ENCODE peak calls at places on chromosomes 5 and 9, in eight cellular contexts. One of them, this sample, is unnamed.
A peak's percentile ranks its signal among the peaks of the same experiment; 100 is the strongest.

GRCh38 chr5:176803943-176804498 is 6.3 kb upstream of the UNC5A start:
- DNase-seq in activated T-helper 1 cell treated with anti-CD3 and anti-CD28 coated beads, Interleukin-12 subunit alpha, Interleukin-12 subunit beta, Interleukin-2, Interleukin-4 antibody, amounts not matched to agents 30 ng/mL and 10 ng/mL and 1 ng/mL, durations not matched to agents 14 hours and 24 hours and 36 hours: no peak
- DNase-seq in suprapubic skin: no peak
- DNase-seq in left ventricle myocardium superior: no peak
- DNase-seq in NCI-H460: peak; percentile 47
- DNase-seq in activated CD4-positive, alpha-beta T cell treated with anti-CD3 and anti-CD28 coated beads, Interleukin-2, amount 50 U/mL, for 24 hours: no peak
- DNase-seq in HuH-7.5: no peak
- DNase-seq in glutamatergic neuron: no peak
- DNase-seq in this sample: no peak

GRCh38 chr9:15578719-15579118 is 25.9 kb downstream of the CCDC171 start:
- DNase-seq in HuH-7.5: no peak
- DNase-seq in activated T-helper 1 cell treated with anti-CD3 and anti-CD28 coated beads, Interleukin-12 subunit alpha, Interleukin-12 subunit beta, Interleukin-2, Interleukin-4 antibody, amounts not matched to agents 30 ng/mL and 10 ng/mL and 1 ng/mL, durations not matched to agents 14 hours and 24 hours and 36 hours: no peak
- DNase-seq in NCI-H460: no peak
- DNase-seq in left ventricle myocardium superior: no peak
- DNase-seq in activated CD4-positive, alpha-beta T cell treated with anti-CD3 and anti-CD28 coated beads, Interleukin-2, amount 50 U/mL, for 24 hours: no peak
- DNase-seq in suprapubic skin: no peak
- DNase-seq in glutamatergic neuron: no peak
- DNase-seq in this sample: no peak

GRCh38 chr5:145943674-145944121 is 7.3 kb downstream of the SH3RF2 start:
- DNase-seq in NCI-H460: no peak
- DNase-seq in HuH-7.5: no peak
- DNase-seq in activated CD4-positive, alpha-beta T cell treated with anti-CD3 and anti-CD28 coated beads, Interleukin-2, amount 50 U/mL, for 24 hours: no peak
- DNase-seq in suprapubic skin: no peak
- DNase-seq in activated T-helper 1 cell treated with anti-CD3 and anti-CD28 coated beads, Interleukin-12 subunit alpha, Interleukin-12 subunit beta, Interleukin-2, Interleukin-4 antibody, amounts not matched to agents 30 ng/mL and 10 ng/mL and 1 ng/mL, durations not matched to agents 14 hours and 24 hours and 36 hours: no peak
- DNase-seq in left ventricle myocardium superior: no peak
- DNase-seq in glutamatergic neuron: no peak
- DNase-seq in this sample: no peak

GRCh38 chr9:131546336-131547084 is 1.2 kb downstream of the PRRT1B start:
- DNase-seq in activated T-helper 1 cell treated with anti-CD3 and anti-CD28 coated beads, Interleukin-12 subunit alpha, Interleukin-12 subunit beta, Interleukin-2, Interleukin-4 antibody, amounts not matched to agents 30 ng/mL and 10 ng/mL and 1 ng/mL, durations not matched to agents 14 hours and 24 hours and 36 hours: no peak
- DNase-seq in NCI-H460: no peak
- DNase-seq in left ventricle myocardium superior: no peak
- DNase-seq in suprapubic skin: no peak
- DNase-seq in HuH-7.5: peak; percentile 91
- DNase-seq in activated CD4-positive, alpha-beta T cell treated with anti-CD3 and anti-CD28 coated beads, Interleukin-2, amount 50 U/mL, for 24 hours: no peak
- DNase-seq in glutamatergic neuron: peak; percentile 48
- DNase-seq in this sample: no peak

GRCh38 chr5:133229931-133230664 is 178.3 kb downstream of the HSPA4 start:
- DNase-seq in glutamatergic neuron: no peak
- DNase-seq in suprapubic skin: no peak
- DNase-seq in left ventricle myocardium superior: no peak
- DNase-seq in activated CD4-positive, alpha-beta T cell treated with anti-CD3 and anti-CD28 coated beads, Interleukin-2, amount 50 U/mL, for 24 hours: no peak
- DNase-seq in NCI-H460: no peak
- DNase-seq in activated T-helper 1 cell treated with anti-CD3 and anti-CD28 coated beads, Interleukin-12 subunit alpha, Interleukin-12 subunit beta, Interleukin-2, Interleukin-4 antibody, amounts not matched to agents 30 ng/mL and 10 ng/mL and 1 ng/mL, durations not matched to agents 14 hours and 24 hours and 36 hours: no peak
- DNase-seq in HuH-7.5: no peak
- DNase-seq in this sample: no peak

GRCh38 chr9:131625388-131625787 is 80.1 kb downstream of the PRRT1B start:
- DNase-seq in activated CD4-positive, alpha-beta T cell treated with anti-CD3 and anti-CD28 coated beads, Interleukin-2, amount 50 U/mL, for 24 hours: no peak
- DNase-seq in activated T-helper 1 cell treated with anti-CD3 and anti-CD28 coated beads, Interleukin-12 subunit alpha, Interleukin-12 subunit beta, Interleukin-2, Interleukin-4 antibody, amounts not matched to agents 30 ng/mL and 10 ng/mL and 1 ng/mL, durations not matched to agents 14 hours and 24 hours and 36 hours: no peak
- DNase-seq in left ventricle myocardium superior: no peak
- DNase-seq in suprapubic skin: no peak
- DNase-seq in HuH-7.5: no peak
- DNase-seq in glutamatergic neuron: no peak
- DNase-seq in NCI-H460: no peak
- DNase-seq in this sample: no peak

GRCh38 chr9:29701971-29702370 is 2128.7 kb upstream of the C9orf72 start:
- DNase-seq in activated T-helper 1 cell treated with anti-CD3 and anti-CD28 coated beads, Interleukin-12 subunit alpha, Interleukin-12 subunit beta, Interleukin-2, Interleukin-4 antibody, amounts not matched to agents 30 ng/mL and 10 ng/mL and 1 ng/mL, durations not matched to agents 14 hours and 24 hours and 36 hours: no peak
- DNase-seq in NCI-H460: no peak
- DNase-seq in left ventricle myocardium superior: no peak
- DNase-seq in suprapubic skin: no peak
- DNase-seq in activated CD4-positive, alpha-beta T cell treated with anti-CD3 and anti-CD28 coated beads, Interleukin-2, amount 50 U/mL, for 24 hours: no peak
- DNase-seq in glutamatergic neuron: no peak
- DNase-seq in HuH-7.5: no peak
- DNase-seq in this sample: no peak

GRCh38 chr9:136118367-136119258 is at the start of gene TMEM250:
- DNase-seq in suprapubic skin: peak; percentile 96
- DNase-seq in left ventricle myocardium superior: peak; percentile 98
- DNase-seq in activated T-helper 1 cell treated with anti-CD3 and anti-CD28 coated beads, Interleukin-12 subunit alpha, Interleukin-12 subunit beta, Interleukin-2, Interleukin-4 antibody, amounts not matched to agents 30 ng/mL and 10 ng/mL and 1 ng/mL, durations not matched to agents 14 hours and 24 hours and 36 hours: peak; percentile 96
- DNase-seq in HuH-7.5: peak; percentile 98
- DNase-seq in NCI-H460: peak; percentile 96
- DNase-seq in glutamatergic neuron: peak; percentile 97
- DNase-seq in activated CD4-positive, alpha-beta T cell treated with anti-CD3 and anti-CD28 coated beads, Interleukin-2, amount 50 U/mL, for 24 hours: peak; percentile 90
- DNase-seq in this sample: peak; percentile 99

GRCh38 chr5:165460911-165461310 is 1955.5 kb downstream of the MAT2B start:
- DNase-seq in activated T-helper 1 cell treated with anti-CD3 and anti-CD28 coated beads, Interleukin-12 subunit alpha, Interleukin-12 subunit beta, Interleukin-2, Interleukin-4 antibody, amounts not matched to agents 30 ng/mL and 10 ng/mL and 1 ng/mL, durations not matched to agents 14 hours and 24 hours and 36 hours: no peak
- DNase-seq in suprapubic skin: no peak
- DNase-seq in glutamatergic neuron: no peak
- DNase-seq in activated CD4-positive, alpha-beta T cell treated with anti-CD3 and anti-CD28 coated beads, Interleukin-2, amount 50 U/mL, for 24 hours: no peak
- DNase-seq in HuH-7.5: no peak
- DNase-seq in left ventricle myocardium superior: no peak
- DNase-seq in NCI-H460: no peak
- DNase-seq in this sample: no peak

GRCh38 chr9:137320555-137321384 is 18.7 kb upstream of the NRARP start:
- DNase-seq in glutamatergic neuron: peak; percentile 61
- DNase-seq in left ventricle myocardium superior: peak; percentile 36
- DNase-seq in HuH-7.5: peak; percentile 15
- DNase-seq in activated CD4-positive, alpha-beta T cell treated with anti-CD3 and anti-CD28 coated beads, Interleukin-2, amount 50 U/mL, for 24 hours: no peak
- DNase-seq in activated T-helper 1 cell treated with anti-CD3 and anti-CD28 coated beads, Interleukin-12 subunit alpha, Interleukin-12 subunit beta, Interleukin-2, Interleukin-4 antibody, amounts not matched to agents 30 ng/mL and 10 ng/mL and 1 ng/mL, durations not matched to agents 14 hours and 24 hours and 36 hours: no peak
- DNase-seq in suprapubic skin: no peak
- DNase-seq in NCI-H460: no peak
- DNase-seq in this sample: peak; percentile 37

GRCh38 chr5:133052317-133053175 is 733 bp downstream of the HSPA4 start:
- DNase-seq in glutamatergic neuron: peak; percentile 75
- DNase-seq in HuH-7.5: peak; percentile 44
- DNase-seq in suprapubic skin: peak; percentile 69
- DNase-seq in activated CD4-positive, alpha-beta T cell treated with anti-CD3 and anti-CD28 coated beads, Interleukin-2, amount 50 U/mL, for 24 hours: peak; percentile 24
- DNase-seq in left ventricle myocardium superior: peak; percentile 78
- DNase-seq in NCI-H460: peak; percentile 36
- DNase-seq in activated T-helper 1 cell treated with anti-CD3 and anti-CD28 coated beads, Interleukin-12 subunit alpha, Interleukin-12 subunit beta, Interleukin-2, Interleukin-4 antibody, amounts not matched to agents 30 ng/mL and 10 ng/mL and 1 ng/mL, durations not matched to agents 14 hours and 24 hours and 36 hours: peak; percentile 53
- DNase-seq in this sample: peak; percentile 59

GRCh38 chr5:88727705-88728313 is 155.2 kb downstream of the MEF2C start:
- DNase-seq in activated T-helper 1 cell treated with anti-CD3 and anti-CD28 coated beads, Interleukin-12 subunit alpha, Interleukin-12 subunit beta, Interleukin-2, Interleukin-4 antibody, amounts not matched to agents 30 ng/mL and 10 ng/mL and 1 ng/mL, durations not matched to agents 14 hours and 24 hours and 36 hours: no peak
- DNase-seq in glutamatergic neuron: no peak
- DNase-seq in left ventricle myocardium superior: no peak
- DNase-seq in suprapubic skin: no peak
- DNase-seq in HuH-7.5: no peak
- DNase-seq in NCI-H460: peak; percentile 39
- DNase-seq in activated CD4-positive, alpha-beta T cell treated with anti-CD3 and anti-CD28 coated beads, Interleukin-2, amount 50 U/mL, for 24 hours: no peak
- DNase-seq in this sample: no peak

GRCh38 chr5:118447350-118447749 is 541.0 kb downstream of the DTWD2 start:
- DNase-seq in suprapubic skin: no peak
- DNase-seq in left ventricle myocardium superior: no peak
- DNase-seq in activated CD4-positive, alpha-beta T cell treated with anti-CD3 and anti-CD28 coated beads, Interleukin-2, amount 50 U/mL, for 24 hours: no peak
- DNase-seq in NCI-H460: no peak
- DNase-seq in glutamatergic neuron: no peak
- DNase-seq in activated T-helper 1 cell treated with anti-CD3 and anti-CD28 coated beads, Interleukin-12 subunit alpha, Interleukin-12 subunit beta, Interleukin-2, Interleukin-4 antibody, amounts not matched to agents 30 ng/mL and 10 ng/mL and 1 ng/mL, durations not matched to agents 14 hours and 24 hours and 36 hours: no peak
- DNase-seq in HuH-7.5: no peak
- DNase-seq in this sample: no peak

GRCh38 chr5:37860206-37860605 is 20.4 kb upstream of the GDNF start:
- DNase-seq in NCI-H460: no peak
- DNase-seq in suprapubic skin: no peak
- DNase-seq in glutamatergic neuron: no peak
- DNase-seq in HuH-7.5: no peak
- DNase-seq in activated T-helper 1 cell treated with anti-CD3 and anti-CD28 coated beads, Interleukin-12 subunit alpha, Interleukin-12 subunit beta, Interleukin-2, Interleukin-4 antibody, amounts not matched to agents 30 ng/mL and 10 ng/mL and 1 ng/mL, durations not matched to agents 14 hours and 24 hours and 36 hours: no peak
- DNase-seq in activated CD4-positive, alpha-beta T cell treated with anti-CD3 and anti-CD28 coated beads, Interleukin-2, amount 50 U/mL, for 24 hours: no peak
- DNase-seq in left ventricle myocardium superior: no peak
- DNase-seq in this sample: no peak

GRCh38 chr9:135413086-135413375 is 66.6 kb upstream of the PPP1R26 start:
- DNase-seq in activated T-helper 1 cell treated with anti-CD3 and anti-CD28 coated beads, Interleukin-12 subunit alpha, Interleukin-12 subunit beta, Interleukin-2, Interleukin-4 antibody, amounts not matched to agents 30 ng/mL and 10 ng/mL and 1 ng/mL, durations not matched to agents 14 hours and 24 hours and 36 hours: no peak
- DNase-seq in left ventricle myocardium superior: no peak
- DNase-seq in activated CD4-positive, alpha-beta T cell treated with anti-CD3 and anti-CD28 coated beads, Interleukin-2, amount 50 U/mL, for 24 hours: no peak
- DNase-seq in NCI-H460: no peak
- DNase-seq in glutamatergic neuron: no peak
- DNase-seq in HuH-7.5: no peak
- DNase-seq in suprapubic skin: no peak
- DNase-seq in this sample: no peak

GRCh38 chr5:112276996-112277395 is 142.1 kb downstream of the EPB41L4A start:
- DNase-seq in glutamatergic neuron: peak; percentile 90
- DNase-seq in suprapubic skin: no peak
- DNase-seq in HuH-7.5: no peak
- DNase-seq in left ventricle myocardium superior: no peak
- DNase-seq in NCI-H460: no peak
- DNase-seq in activated T-helper 1 cell treated with anti-CD3 and anti-CD28 coated beads, Interleukin-12 subunit alpha, Interleukin-12 subunit beta, Interleukin-2, Interleukin-4 antibody, amounts not matched to agents 30 ng/mL and 10 ng/mL and 1 ng/mL, durations not matched to agents 14 hours and 24 hours and 36 hours: no peak
- DNase-seq in activated CD4-positive, alpha-beta T cell treated with anti-CD3 and anti-CD28 coated beads, Interleukin-2, amount 50 U/mL, for 24 hours: no peak
- DNase-seq in this sample: no peak

GRCh38 chr5:143227301-143227700 is 176.2 kb downstream of the NR3C1 start:
- DNase-seq in glutamatergic neuron: no peak
- DNase-seq in NCI-H460: no peak
- DNase-seq in HuH-7.5: no peak
- DNase-seq in activated T-helper 1 cell treated with anti-CD3 and anti-CD28 coated beads, Interleukin-12 subunit alpha, Interleukin-12 subunit beta, Interleukin-2, Interleukin-4 antibody, amounts not matched to agents 30 ng/mL and 10 ng/mL and 1 ng/mL, durations not matched to agents 14 hours and 24 hours and 36 hours: no peak
- DNase-seq in suprapubic skin: no peak
- DNase-seq in left ventricle myocardium superior: no peak
- DNase-seq in activated CD4-positive, alpha-beta T cell treated with anti-CD3 and anti-CD28 coated beads, Interleukin-2, amount 50 U/mL, for 24 hours: no peak
- DNase-seq in this sample: no peak